ENCODE peak calls at places on chromosomes 4 and X, in seven cellular contexts. One of them, this sample, is unnamed.

GRCh38 chrX:790031-790430 is 159.4 kb downstream of the SHOX start:
- DNase-seq in thyroid gland: no peak
- DNase-seq in tibial nerve: no peak
- DNase-seq in transverse colon: no peak
- DNase-seq in testis: no peak
- DNase-seq in prostate gland: no peak
- DNase-seq in K562: no peak
- DNase-seq in this sample: no peak

GRCh38 chr4:108821056-108821925 is 58.4 kb upstream of the ETNPPL start:
- DNase-seq in thyroid gland: no peak
- DNase-seq in tibial nerve: no peak
- DNase-seq in transverse colon: no peak
- DNase-seq in testis: no peak
- DNase-seq in prostate gland: no peak
- DNase-seq in K562: no peak
- DNase-seq in this sample: no peak

GRCh38 chrX:150365953-150366911 is 3.1 kb downstream of the MAMLD1 start:
- DNase-seq in thyroid gland: peak; percentile 38
- DNase-seq in tibial nerve: peak; percentile 56
- DNase-seq in transverse colon: peak; percentile 33
- DNase-seq in testis: peak; percentile 85
- DNase-seq in prostate gland: no peak
- DNase-seq in K562: peak; percentile 10
- DNase-seq in this sample: peak; percentile 93

GRCh38 chr4:37546586-37546985 is 139.6 kb downstream of the RELL1 start:
- DNase-seq in thyroid gland: no peak
- DNase-seq in tibial nerve: no peak
- DNase-seq in transverse colon: no peak
- DNase-seq in testis: no peak
- DNase-seq in prostate gland: no peak
- DNase-seq in K562: no peak
- DNase-seq in this sample: no peak

GRCh38 chr4:304987-305680 is at the start of gene ZNF732:
- DNase-seq in thyroid gland: peak; percentile 71
- DNase-seq in tibial nerve: no peak
- DNase-seq in transverse colon: no peak
- DNase-seq in testis: peak; percentile 92
- DNase-seq in prostate gland: peak; percentile 36
- DNase-seq in K562: peak; percentile 10
- DNase-seq in this sample: no peak

GRCh38 chr4:184756399-184756798 is 22.5 kb upstream of the CENPU start:
- DNase-seq in thyroid gland: no peak
- DNase-seq in tibial nerve: no peak
- DNase-seq in transverse colon: no peak
- DNase-seq in testis: peak; percentile 41
- DNase-seq in prostate gland: no peak
- DNase-seq in K562: no peak
- DNase-seq in this sample: no peak

GRCh38 chrX:46704767-46705386 is 54.0 kb downstream of the SLC9A7 start:
- DNase-seq in thyroid gland: no peak
- DNase-seq in tibial nerve: no peak
- DNase-seq in transverse colon: no peak
- DNase-seq in testis: no peak
- DNase-seq in prostate gland: no peak
- DNase-seq in K562: no peak
- DNase-seq in this sample: peak; percentile 71

GRCh38 chrX:52425710-52426245 is 57.0 kb downstream of the XAGE2 start:
- DNase-seq in thyroid gland: no peak
- DNase-seq in tibial nerve: no peak
- DNase-seq in transverse colon: no peak
- DNase-seq in testis: no peak
- DNase-seq in prostate gland: no peak
- DNase-seq in K562: no peak
- DNase-seq in this sample: no peak

GRCh38 chr4:16608123-16608522 is 290.3 kb downstream of the LDB2 start:
- DNase-seq in thyroid gland: no peak
- DNase-seq in tibial nerve: no peak
- DNase-seq in transverse colon: no peak
- DNase-seq in testis: peak; percentile 27
- DNase-seq in prostate gland: no peak
- DNase-seq in K562: no peak
- DNase-seq in this sample: no peak

GRCh38 chr4:71833175-71833900 is 49.5 kb upstream of the GC start:
- DNase-seq in thyroid gland: peak; percentile 77
- DNase-seq in tibial nerve: no peak
- DNase-seq in transverse colon: peak; percentile 41
- DNase-seq in testis: no peak
- DNase-seq in prostate gland: no peak
- DNase-seq in K562: peak; percentile 9
- DNase-seq in this sample: no peak

GRCh38 chr4:102600689-102601088 is 99.5 kb downstream of the NFKB1 start:
- DNase-seq in thyroid gland: no peak
- DNase-seq in tibial nerve: no peak
- DNase-seq in transverse colon: no peak
- DNase-seq in testis: no peak
- DNase-seq in prostate gland: no peak
- DNase-seq in K562: no peak
- DNase-seq in this sample: no peak

GRCh38 chrX:10157032-10157341 is 212 bp downstream of the CLCN4 start:
- DNase-seq in thyroid gland: no peak
- DNase-seq in tibial nerve: no peak
- DNase-seq in transverse colon: no peak
- DNase-seq in testis: no peak
- DNase-seq in prostate gland: no peak
- DNase-seq in K562: no peak
- DNase-seq in this sample: no peak

GRCh38 chrX:39955621-39956020 is 142.1 kb downstream of the BCOR start:
- DNase-seq in thyroid gland: no peak
- DNase-seq in tibial nerve: no peak
- DNase-seq in transverse colon: no peak
- DNase-seq in testis: no peak
- DNase-seq in prostate gland: no peak
- DNase-seq in K562: peak; percentile 38
- DNase-seq in this sample: no peak

GRCh38 chr4:118740869-118741268 is 55.7 kb downstream of the METTL14 start:
- DNase-seq in thyroid gland: no peak
- DNase-seq in tibial nerve: no peak
- DNase-seq in transverse colon: no peak
- DNase-seq in testis: no peak
- DNase-seq in prostate gland: no peak
- DNase-seq in K562: peak; percentile 17
- DNase-seq in this sample: peak; percentile 46

GRCh38 chr4:120873554-120873953 is 49.0 kb downstream of the PRDM5 start:
- DNase-seq in thyroid gland: no peak
- DNase-seq in tibial nerve: no peak
- DNase-seq in transverse colon: no peak
- DNase-seq in testis: no peak
- DNase-seq in prostate gland: no peak
- DNase-seq in K562: no peak
- DNase-seq in this sample: no peak

GRCh38 chr4:54176202-54176601 is 52.9 kb upstream of the PDGFRA start:
- DNase-seq in thyroid gland: no peak
- DNase-seq in tibial nerve: no peak
- DNase-seq in transverse colon: no peak
- DNase-seq in testis: no peak
- DNase-seq in prostate gland: no peak
- DNase-seq in K562: no peak
- DNase-seq in this sample: no peak

GRCh38 chrX:149124526-149125108 is 380.5 kb downstream of the IDS start:
- DNase-seq in thyroid gland: no peak
- DNase-seq in tibial nerve: no peak
- DNase-seq in transverse colon: no peak
- DNase-seq in testis: no peak
- DNase-seq in prostate gland: no peak
- DNase-seq in K562: no peak
- DNase-seq in this sample: no peak

GRCh38 chrX:25006586-25007058 is 9.1 kb downstream of the ARX start:
- DNase-seq in thyroid gland: no peak
- DNase-seq in tibial nerve: no peak
- DNase-seq in transverse colon: no peak
- DNase-seq in testis: no peak
- DNase-seq in prostate gland: no peak
- DNase-seq in K562: no peak
- DNase-seq in this sample: no peak

GRCh38 chr4:155676430-155676825 is 9.8 kb downstream of the GUCY1A1 start:
- DNase-seq in thyroid gland: no peak
- DNase-seq in tibial nerve: no peak
- DNase-seq in transverse colon: no peak
- DNase-seq in testis: no peak
- DNase-seq in prostate gland: no peak
- DNase-seq in K562: no peak
- DNase-seq in this sample: no peak

GRCh38 chr4:169222768-169223167 is 48.0 kb downstream of the SH3RF1 start:
- DNase-seq in thyroid gland: no peak
- DNase-seq in tibial nerve: no peak
- DNase-seq in transverse colon: peak; percentile 69
- DNase-seq in testis: no peak
- DNase-seq in prostate gland: no peak
- DNase-seq in K562: no peak
- DNase-seq in this sample: no peak

GRCh38 chr4:184100297-184100885 is 117.3 kb downstream of the ENPP6 start:
- DNase-seq in thyroid gland: peak; percentile 48
- DNase-seq in tibial nerve: no peak
- DNase-seq in transverse colon: peak; percentile 31
- DNase-seq in testis: peak; percentile 54
- DNase-seq in prostate gland: no peak
- DNase-seq in K562: peak; percentile 74
- DNase-seq in this sample: peak; percentile 14

GRCh38 chr4:54516556-54517215 is 141.1 kb upstream of the KIT start:
- DNase-seq in thyroid gland: no peak
- DNase-seq in tibial nerve: no peak
- DNase-seq in transverse colon: no peak
- DNase-seq in testis: no peak
- DNase-seq in prostate gland: no peak
- DNase-seq in K562: no peak
- DNase-seq in this sample: no peak

GRCh38 chr4:6473264-6474052 is 1.0 kb upstream of the PPP2R2C start:
- DNase-seq in thyroid gland: no peak
- DNase-seq in tibial nerve: no peak
- DNase-seq in transverse colon: no peak
- DNase-seq in testis: no peak
- DNase-seq in prostate gland: no peak
- DNase-seq in K562: no peak
- DNase-seq in this sample: no peak

GRCh38 chr4:140151700-140152014 is 2.3 kb downstream of the MAML3 start:
- DNase-seq in thyroid gland: peak; percentile 93
- DNase-seq in tibial nerve: peak; percentile 51
- DNase-seq in transverse colon: peak; percentile 84
- DNase-seq in testis: peak; percentile 94
- DNase-seq in prostate gland: peak; percentile 93
- DNase-seq in K562: peak; percentile 84
- DNase-seq in this sample: peak; percentile 73

GRCh38 chr4:140152760-140153418 is 1.1 kb downstream of the MAML3 start:
- DNase-seq in thyroid gland: peak; percentile 71
- DNase-seq in tibial nerve: peak; percentile 28
- DNase-seq in transverse colon: peak; percentile 61
- DNase-seq in testis: peak; percentile 50
- DNase-seq in prostate gland: peak; percentile 53
- DNase-seq in K562: peak; percentile 17
- DNase-seq in this sample: peak; percentile 65

GRCh38 chr4:140153419-140153743 is 603 bp downstream of the MAML3 start:
- DNase-seq in thyroid gland: no peak
- DNase-seq in tibial nerve: no peak
- DNase-seq in transverse colon: no peak
- DNase-seq in testis: no peak
- DNase-seq in prostate gland: no peak
- DNase-seq in K562: no peak
- DNase-seq in this sample: no peak

GRCh38 chr4:140150886-140151699 is 2.9 kb downstream of the MAML3 start:
- DNase-seq in thyroid gland: peak; percentile 94
- DNase-seq in tibial nerve: peak; percentile 78
- DNase-seq in transverse colon: peak; percentile 87
- DNase-seq in testis: peak; percentile 91
- DNase-seq in prostate gland: peak; percentile 96
- DNase-seq in K562: peak; percentile 61
- DNase-seq in this sample: peak; percentile 61

DNA sequence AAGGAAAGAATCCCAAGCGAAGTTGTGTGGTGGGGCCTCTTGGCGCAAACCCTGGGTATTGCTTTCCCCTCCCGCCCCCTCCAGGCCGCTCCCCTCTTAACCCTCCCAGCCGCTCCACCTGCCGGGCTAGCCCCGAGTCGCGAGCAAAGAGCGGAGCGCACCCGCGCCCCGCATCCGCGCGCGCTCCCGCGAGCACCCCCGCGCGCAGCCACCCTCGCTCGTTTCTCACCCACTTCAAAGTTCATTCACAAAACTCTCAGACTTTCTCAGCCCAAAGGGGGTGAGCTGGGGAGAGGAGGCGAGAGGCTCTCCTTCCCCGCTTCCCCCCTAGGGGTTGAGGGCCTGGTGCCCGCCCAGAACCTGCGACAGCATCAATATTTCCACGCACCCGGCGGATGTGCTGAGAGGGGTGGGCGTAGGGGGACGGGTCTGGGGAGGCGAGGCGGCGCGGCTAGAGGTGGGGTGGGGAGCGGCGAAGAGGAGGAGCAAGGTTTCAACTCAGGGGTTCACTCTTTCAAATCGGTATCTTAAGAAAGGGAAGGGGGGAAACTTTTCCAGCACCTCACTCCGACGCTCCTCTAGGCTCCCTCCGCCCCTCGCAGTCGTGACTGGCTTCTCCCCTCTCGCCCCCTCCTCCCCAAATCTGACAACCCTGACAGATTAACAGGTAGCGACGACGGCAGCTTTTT is 1.8 kb downstream of the MAML3 start:
- DNase-seq in thyroid gland: peak; percentile 82
- DNase-seq in tibial nerve: peak; percentile 27
- DNase-seq in transverse colon: peak; percentile 83
- DNase-seq in testis: peak; percentile 82
- DNase-seq in prostate gland: peak; percentile 76
- DNase-seq in K562: peak; percentile 72
- DNase-seq in this sample: peak; percentile 72
- TF ChIP-seq POLR2A in thyroid gland: no peak
- TF ChIP-seq POLR2A in tibial nerve: no peak
- TF ChIP-seq POLR2A in transverse colon: peak; percentile 59
- TF ChIP-seq POLR2A in testis: no peak
- TF ChIP-seq POLR2A in prostate gland: no peak
- TF ChIP-seq POLR2A in K562: no peak
- TF ChIP-seq POLR2A in this sample: no peak

GRCh38 chr4:186840222-186840701 is 116.6 kb upstream of the FAT1 start:
- DNase-seq in thyroid gland: no peak
- DNase-seq in tibial nerve: peak; percentile 61
- DNase-seq in transverse colon: peak; percentile 30
- DNase-seq in testis: peak; percentile 42
- DNase-seq in prostate gland: no peak
- DNase-seq in K562: peak; percentile 56
- DNase-seq in this sample: no peak
- TF ChIP-seq POLR2A in thyroid gland: no peak
- TF ChIP-seq POLR2A in tibial nerve: peak; percentile 63
- TF ChIP-seq POLR2A in transverse colon: peak; percentile 18
- TF ChIP-seq POLR2A in testis: no peak
- TF ChIP-seq POLR2A in prostate gland: no peak
- TF ChIP-seq POLR2A in K562: peak; percentile 42
- TF ChIP-seq POLR2A in this sample: no peak

GRCh38 chrX:2228466-2228865 is 272.3 kb downstream of the DHRSX start:
- DNase-seq in thyroid gland: no peak
- DNase-seq in tibial nerve: no peak
- DNase-seq in transverse colon: no peak
- DNase-seq in testis: no peak
- DNase-seq in prostate gland: no peak
- DNase-seq in K562: no peak
- DNase-seq in this sample: no peak
- TF ChIP-seq POLR2A in thyroid gland: no peak
- TF ChIP-seq POLR2A in tibial nerve: no peak
- TF ChIP-seq POLR2A in transverse colon: no peak
- TF ChIP-seq POLR2A in testis: no peak
- TF ChIP-seq POLR2A in prostate gland: no peak
- TF ChIP-seq POLR2A in K562: no peak
- TF ChIP-seq POLR2A in this sample: no peak

GRCh38 chr4:127632420-127633403 is at the start of gene INTU:
- DNase-seq in thyroid gland: peak; percentile 96
- DNase-seq in tibial nerve: peak; percentile 88
- DNase-seq in transverse colon: peak; percentile 92
- DNase-seq in testis: peak; percentile 99
- DNase-seq in prostate gland: peak; percentile 96
- DNase-seq in K562: peak; percentile 93
- DNase-seq in this sample: peak; percentile 87
- TF ChIP-seq POLR2A in thyroid gland: no peak
- TF ChIP-seq POLR2A in tibial nerve: peak; percentile 31
- TF ChIP-seq POLR2A in transverse colon: no peak
- TF ChIP-seq POLR2A in testis: no peak
- TF ChIP-seq POLR2A in prostate gland: no peak
- TF ChIP-seq POLR2A in K562: peak; percentile 77
- TF ChIP-seq POLR2A in this sample: peak; percentile 54